ENCODE peak calls at places on chromosomes 1 and 21, in six cellular contexts. U is IMR-90, X is neuronal stem cell, W is H1, L is mesendoderm, S is H9. K is an unnamed sample.

GRCh38 chr1:160726498-160727391 is 12.3 kb upstream of the SLAMF7 start:
- DNase-seq in S (peak), U (peak), W (peak), L (peak), X (peak), K (peak)

GRCh38 chr1:8482844-8483436 is 165.0 kb downstream of the SLC45A1 start:
- DNase-seq in X (no peak), U (peak), L (no peak), S (no peak), W (no peak), K (peak)

GRCh38 chr1:183444243-183444642 is 26.1 kb upstream of the NMNAT2 start:
- DNase-seq in X (no peak), S (no peak), U (peak), L (peak), W (no peak), K (no peak)

GRCh38 chr1:232980336-232980978 is 30.0 kb downstream of the NTPCR start:
- DNase-seq in U (peak), W (no peak), X (no peak), L (peak), S (peak), K (peak)

GRCh38 chr1:71357708-71358107 is 276.9 kb upstream of the ZRANB2 start:
- DNase-seq in W (no peak), X (no peak), S (peak), U (no peak), L (peak), K (no peak)

GRCh38 chr1:229885568-229886495 is 181.2 kb upstream of the GALNT2 start:
- DNase-seq in X (no peak), W (no peak), U (no peak), L (no peak), S (peak), K (no peak)

GRCh38 chr1:212727386-212728181 is 27.9 kb upstream of the BATF3 start:
- DNase-seq in L (no peak), S (no peak), X (no peak), W (no peak), U (peak), K (peak)

GRCh38 chr1:182624582-182624981 is 20.4 kb upstream of the RGS16 start:
- DNase-seq in X (no peak), S (no peak), W (no peak), L (no peak), U (no peak), K (no peak)

DNA sequence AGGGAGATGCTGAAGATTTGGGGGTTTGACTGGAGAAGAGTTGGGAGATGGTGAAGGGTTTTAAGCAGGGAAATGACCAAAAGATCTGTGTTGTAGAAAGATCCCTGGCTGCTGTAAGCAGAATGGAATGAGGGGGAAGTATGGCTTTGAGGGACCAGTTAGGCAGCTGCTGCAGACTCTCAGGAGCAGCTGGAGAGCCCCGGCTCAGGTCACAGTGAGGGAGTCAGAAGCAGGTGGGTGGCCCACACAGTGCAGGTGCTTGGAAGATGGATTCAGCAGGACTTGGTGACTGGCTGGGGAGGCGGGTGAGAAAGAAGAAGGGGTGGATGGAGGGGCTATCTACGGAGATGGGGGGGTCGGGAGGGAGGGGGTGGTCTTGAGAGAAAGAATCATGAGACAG is 35.7 kb downstream of the EDN2 start:
- DNase-seq in W (no peak), X (no peak), S (no peak), L (no peak), U (no peak), K (no peak)
- H4K8ac ChIP-seq in W (no peak), X (no peak), S (no peak), L (no peak), U (no peak), K (no peak)

GRCh38 chr1:51328279-51328678 is 2.1 kb downstream of the TTC39A start:
- DNase-seq in L (no peak), U (peak), X (no peak), S (no peak), W (no peak), K (no peak)

GRCh38 chr1:51331206-51332100 is 1.1 kb upstream of the TTC39A start:
- DNase-seq in S (peak), X (no peak), U (peak), L (peak), W (no peak), K (peak)

GRCh38 chr1:51328926-51329325 is 1.4 kb downstream of the TTC39A start:
- DNase-seq in U (no peak), L (no peak), S (no peak), W (no peak), X (no peak), K (no peak)

GRCh38 chr1:51329443-51330325 is 678 bp downstream of the TTC39A start:
- DNase-seq in X (no peak), S (no peak), U (no peak), W (no peak), L (no peak), K (no peak)

GRCh38 chr1:51330331-51331201 is at the start of gene TTC39A:
- DNase-seq in U (no peak), W (no peak), L (no peak), S (no peak), X (no peak), K (no peak)
- H4K8ac ChIP-seq in U (no peak), W (no peak), L (no peak), S (no peak), X (peak), K (peak)

GRCh38 chr1:197633447-197634039 is 141.7 kb downstream of the DENND1B start:
- DNase-seq in S (no peak), X (no peak), W (no peak), U (no peak), L (no peak), K (no peak)

GRCh38 chr1:197637406-197637805 is 137.9 kb downstream of the DENND1B start:
- DNase-seq in U (no peak), S (no peak), W (no peak), L (no peak), X (no peak), K (no peak)

GRCh38 chr1:197632651-197633050 is 142.6 kb downstream of the DENND1B start:
- DNase-seq in S (no peak), W (no peak), U (no peak), L (no peak), X (no peak), K (no peak)

DNA sequence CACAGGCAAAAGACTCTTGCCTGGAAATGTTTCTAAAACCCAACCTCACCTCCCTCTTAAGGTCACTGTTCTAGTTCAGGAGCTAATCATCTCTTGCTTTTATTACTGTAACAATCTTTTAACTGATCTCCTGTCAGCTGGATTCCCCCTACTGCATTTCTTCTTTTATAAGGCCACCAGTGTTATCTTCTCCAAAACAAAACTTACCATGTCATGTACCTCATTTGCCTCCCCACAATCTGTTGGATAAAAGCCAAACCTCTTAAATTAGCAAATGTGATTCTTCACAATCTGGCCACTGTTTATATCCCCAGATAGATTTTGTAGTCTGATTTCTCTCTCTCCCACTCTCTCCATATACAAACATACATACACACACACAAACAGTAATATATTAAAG is 143.3 kb downstream of the DENND1B start:
- DNase-seq in W (no peak), U (no peak), X (no peak), S (no peak), L (no peak), K (no peak)
- H4K8ac ChIP-seq in W (no peak), U (no peak), X (no peak), S (no peak), L (no peak), K (no peak)

GRCh38 chr1:88683516-88683847 is 591 bp upstream of the PKN2 start:
- DNase-seq in S (no peak), U (peak), W (no peak), X (no peak), L (no peak), K (no peak)
- H4K8ac ChIP-seq in S (no peak), U (peak), W (peak), X (no peak), L (no peak), K (no peak)

DNA sequence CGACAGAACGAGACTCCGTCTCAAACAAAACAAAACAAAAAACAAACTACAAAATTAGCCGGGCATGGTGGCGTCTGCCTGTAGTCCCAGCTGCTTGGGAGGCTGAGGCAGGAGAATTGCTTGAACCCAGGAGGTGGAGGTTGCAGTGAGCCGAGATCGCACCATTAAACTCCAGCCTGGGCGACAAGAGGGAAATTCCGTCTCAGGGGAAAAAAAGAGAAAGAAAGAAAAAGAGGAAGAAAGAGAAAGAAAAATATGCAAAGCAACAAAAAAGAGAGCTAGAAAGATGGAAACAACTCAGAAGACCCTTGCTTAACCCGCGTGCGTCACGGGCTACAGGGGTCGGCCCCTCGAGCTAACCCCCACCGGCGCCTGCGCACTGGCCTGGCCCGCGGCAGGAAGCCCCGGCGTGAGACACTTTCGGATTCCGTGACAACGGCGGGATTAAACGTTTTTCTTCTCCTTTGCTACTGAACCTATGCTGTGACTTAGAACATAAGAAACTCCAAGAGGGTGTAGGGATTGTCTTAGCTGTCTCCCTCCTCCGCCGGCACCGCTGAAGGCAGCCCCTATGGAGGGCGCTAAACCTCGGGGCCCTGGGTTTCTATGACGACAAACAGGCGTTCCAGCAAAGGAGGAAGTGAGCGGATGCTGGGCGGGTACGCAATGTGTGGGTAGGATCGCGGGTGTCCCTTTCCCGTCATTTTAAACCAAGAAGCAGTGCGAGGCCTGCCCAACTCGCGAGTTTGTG is at the start of gene AXDND1:
- DNase-seq in S (peak), U (peak), L (peak), X (peak), W (peak), K (peak)
- H4K8ac ChIP-seq in S (no peak), U (peak), L (no peak), X (peak), W (peak), K (peak)

GRCh38 chr21:34502480-34503106 is 9.4 kb downstream of the KCNE1 start:
- DNase-seq in S (no peak), L (no peak), W (no peak), U (no peak), X (no peak), K (no peak)
- H4K8ac ChIP-seq in S (no peak), L (no peak), W (no peak), U (no peak), X (no peak), K (no peak)

K was measured in mesenchymal stem cell.